ENCODE peak calls at places on chromosomes 4 and X, in nine cellular contexts. One of them, this sample, is unnamed.

GRCh38 chr4:52017809-52018208 is 2.4 kb downstream of the LRRC66 start:
- DNase-seq in cardiac fibroblast: no peak
- DNase-seq in B cell: no peak
- DNase-seq in immature natural killer cell: no peak
- DNase-seq in fibroblast of mammary gland: no peak
- DNase-seq in GM20000: no peak
- DNase-seq in HFFc6: no peak
- DNase-seq in WERI-Rb-1: no peak
- DNase-seq in cardiac muscle cell: no peak
- DNase-seq in this sample: no peak

GRCh38 chr4:168748807-168749206 is 252.0 kb downstream of the PALLD start:
- DNase-seq in immature natural killer cell: no peak
- DNase-seq in B cell: no peak
- DNase-seq in cardiac fibroblast: no peak
- DNase-seq in fibroblast of mammary gland: no peak
- DNase-seq in cardiac muscle cell: no peak
- DNase-seq in HFFc6: no peak
- DNase-seq in GM20000: no peak
- DNase-seq in WERI-Rb-1: no peak
- DNase-seq in this sample: no peak

GRCh38 chrX:101685923-101686322 is 26.3 kb upstream of the ARMCX2 start:
- DNase-seq in GM20000: no peak
- DNase-seq in HFFc6: no peak
- DNase-seq in fibroblast of mammary gland: no peak
- DNase-seq in cardiac fibroblast: no peak
- DNase-seq in B cell: no peak
- DNase-seq in immature natural killer cell: no peak
- DNase-seq in cardiac muscle cell: no peak
- DNase-seq in WERI-Rb-1: no peak
- DNase-seq in this sample: no peak

GRCh38 chrX:12489341-12489740 is 301.9 kb upstream of the PRPS2 start:
- DNase-seq in immature natural killer cell: no peak
- DNase-seq in WERI-Rb-1: no peak
- DNase-seq in GM20000: no peak
- DNase-seq in fibroblast of mammary gland: peak
- DNase-seq in HFFc6: no peak
- DNase-seq in cardiac muscle cell: no peak
- DNase-seq in B cell: no peak
- DNase-seq in cardiac fibroblast: peak
- DNase-seq in this sample: no peak

GRCh38 chrX:18707442-18708049 is at the start of gene PPEF1:
- DNase-seq in WERI-Rb-1: peak
- DNase-seq in immature natural killer cell: no peak
- DNase-seq in fibroblast of mammary gland: no peak
- DNase-seq in cardiac fibroblast: no peak
- DNase-seq in GM20000: peak
- DNase-seq in HFFc6: no peak
- DNase-seq in B cell: no peak
- DNase-seq in cardiac muscle cell: no peak
- DNase-seq in this sample: no peak

GRCh38 chr4:94641702-94642560 is 115.8 kb upstream of the BMPR1B start:
- DNase-seq in cardiac fibroblast: peak
- DNase-seq in cardiac muscle cell: no peak
- DNase-seq in GM20000: no peak
- DNase-seq in immature natural killer cell: no peak
- DNase-seq in fibroblast of mammary gland: peak
- DNase-seq in HFFc6: peak
- DNase-seq in B cell: no peak
- DNase-seq in WERI-Rb-1: no peak
- DNase-seq in this sample: no peak

GRCh38 chr4:7666744-7667143 is 232.0 kb upstream of the PSAPL1 start:
- DNase-seq in GM20000: no peak
- DNase-seq in fibroblast of mammary gland: no peak
- DNase-seq in immature natural killer cell: no peak
- DNase-seq in WERI-Rb-1: no peak
- DNase-seq in cardiac fibroblast: no peak
- DNase-seq in cardiac muscle cell: no peak
- DNase-seq in B cell: no peak
- DNase-seq in HFFc6: no peak
- DNase-seq in this sample: no peak

GRCh38 chr4:10173754-10174749 is 57.5 kb upstream of the WDR1 start:
- DNase-seq in WERI-Rb-1: no peak
- DNase-seq in B cell: no peak
- DNase-seq in cardiac fibroblast: peak
- DNase-seq in fibroblast of mammary gland: no peak
- DNase-seq in GM20000: no peak
- DNase-seq in HFFc6: no peak
- DNase-seq in immature natural killer cell: no peak
- DNase-seq in cardiac muscle cell: peak
- DNase-seq in this sample: no peak

GRCh38 chrX:103446665-103447302 is 70.4 kb downstream of the BEX3 start:
- DNase-seq in immature natural killer cell: no peak
- DNase-seq in GM20000: no peak
- DNase-seq in fibroblast of mammary gland: no peak
- DNase-seq in B cell: no peak
- DNase-seq in HFFc6: peak
- DNase-seq in cardiac fibroblast: peak
- DNase-seq in cardiac muscle cell: no peak
- DNase-seq in WERI-Rb-1: no peak
- DNase-seq in this sample: no peak